ENCODE peak calls at places on chromosome 17, in seven cellular contexts. One of them, this sample, is unnamed.

GRCh38 chr17:8290043-8290442 is 1.6 kb downstream of the RANGRF start:
- DNase-seq in ascending aorta: no peak
- DNase-seq in mucosa of descending colon: no peak
- DNase-seq in IMR-90: peak; percentile 34
- DNase-seq in upper lobe of right lung: no peak
- DNase-seq in tibial nerve: no peak
- DNase-seq in transverse colon: no peak
- DNase-seq in this sample: no peak

GRCh38 chr17:73189417-73190099 is 3.3 kb upstream of the COG1 start:
- DNase-seq in upper lobe of right lung: no peak
- DNase-seq in transverse colon: no peak
- DNase-seq in IMR-90: peak; percentile 76
- DNase-seq in mucosa of descending colon: no peak
- DNase-seq in tibial nerve: no peak
- DNase-seq in ascending aorta: no peak
- DNase-seq in this sample: no peak

GRCh38 chr17:37683454-37683984 is 40.3 kb upstream of the DDX52 start:
- DNase-seq in ascending aorta: no peak
- DNase-seq in mucosa of descending colon: no peak
- DNase-seq in upper lobe of right lung: no peak
- DNase-seq in IMR-90: no peak
- DNase-seq in tibial nerve: no peak
- DNase-seq in transverse colon: no peak
- DNase-seq in this sample: no peak

GRCh38 chr17:3663102-3664011 is 5.0 kb downstream of the TAX1BP3 start:
- DNase-seq in IMR-90: no peak
- DNase-seq in upper lobe of right lung: no peak
- DNase-seq in transverse colon: no peak
- DNase-seq in mucosa of descending colon: no peak
- DNase-seq in ascending aorta: no peak
- DNase-seq in tibial nerve: no peak
- DNase-seq in this sample: no peak

GRCh38 chr17:35804658-35805192 is 4.6 kb upstream of the TAF15 start:
- DNase-seq in ascending aorta: no peak
- DNase-seq in transverse colon: peak; percentile 50
- DNase-seq in IMR-90: peak; percentile 92
- DNase-seq in upper lobe of right lung: no peak
- DNase-seq in tibial nerve: no peak
- DNase-seq in mucosa of descending colon: no peak
- DNase-seq in this sample: no peak

GRCh38 chr17:34246872-34247271 is 8.2 kb upstream of the CCL2 start:
- DNase-seq in tibial nerve: no peak
- DNase-seq in IMR-90: no peak
- DNase-seq in upper lobe of right lung: no peak
- DNase-seq in mucosa of descending colon: no peak
- DNase-seq in ascending aorta: no peak
- DNase-seq in transverse colon: no peak
- DNase-seq in this sample: no peak

GRCh38 chr17:2487306-2487705 is 24.4 kb downstream of the METTL16 start:
- DNase-seq in tibial nerve: no peak
- DNase-seq in upper lobe of right lung: no peak
- DNase-seq in transverse colon: no peak
- DNase-seq in mucosa of descending colon: no peak
- DNase-seq in IMR-90: no peak
- DNase-seq in ascending aorta: no peak
- DNase-seq in this sample: no peak

GRCh38 chr17:28124962-28125361 is 82.5 kb downstream of the NLK start:
- DNase-seq in ascending aorta: no peak
- DNase-seq in transverse colon: no peak
- DNase-seq in upper lobe of right lung: no peak
- DNase-seq in mucosa of descending colon: no peak
- DNase-seq in IMR-90: no peak
- DNase-seq in tibial nerve: no peak
- DNase-seq in this sample: no peak

GRCh38 chr17:69539781-69540319 is 125.4 kb downstream of the MAP2K6 start:
- DNase-seq in tibial nerve: no peak
- DNase-seq in mucosa of descending colon: no peak
- DNase-seq in ascending aorta: no peak
- DNase-seq in IMR-90: peak; percentile 93
- DNase-seq in transverse colon: no peak
- DNase-seq in upper lobe of right lung: no peak
- DNase-seq in this sample: no peak

GRCh38 chr17:60393840-60394529 is 2.1 kb upstream of the USP32 start:
- DNase-seq in mucosa of descending colon: peak; percentile 30
- DNase-seq in ascending aorta: no peak
- DNase-seq in transverse colon: no peak
- DNase-seq in IMR-90: no peak
- DNase-seq in tibial nerve: no peak
- DNase-seq in upper lobe of right lung: no peak
- DNase-seq in this sample: no peak

GRCh38 chr17:16444258-16444886 is 29.0 kb downstream of the TRPV2 start:
- DNase-seq in upper lobe of right lung: no peak
- DNase-seq in mucosa of descending colon: no peak
- DNase-seq in ascending aorta: no peak
- DNase-seq in IMR-90: no peak
- DNase-seq in tibial nerve: no peak
- DNase-seq in transverse colon: no peak
- DNase-seq in this sample: no peak

GRCh38 chr17:62652251-62653001 is 25.0 kb downstream of the MRC2 start:
- DNase-seq in upper lobe of right lung: peak; percentile 90
- DNase-seq in mucosa of descending colon: peak; percentile 68
- DNase-seq in IMR-90: peak; percentile 75
- DNase-seq in transverse colon: peak; percentile 46
- DNase-seq in ascending aorta: peak; percentile 42
- DNase-seq in tibial nerve: no peak
- DNase-seq in this sample: no peak

GRCh38 chr17:57288753-57289121 is 32.4 kb downstream of the MSI2 start:
- DNase-seq in ascending aorta: no peak
- DNase-seq in IMR-90: no peak
- DNase-seq in transverse colon: no peak
- DNase-seq in mucosa of descending colon: no peak
- DNase-seq in upper lobe of right lung: no peak
- DNase-seq in tibial nerve: no peak
- DNase-seq in this sample: no peak

GRCh38 chr17:51650202-51650601 is 389.9 kb downstream of the UTP18 start:
- DNase-seq in mucosa of descending colon: no peak
- DNase-seq in IMR-90: no peak
- DNase-seq in upper lobe of right lung: no peak
- DNase-seq in ascending aorta: no peak
- DNase-seq in transverse colon: no peak
- DNase-seq in tibial nerve: no peak
- DNase-seq in this sample: no peak

GRCh38 chr17:49183341-49183740 is 27.0 kb downstream of the GNGT2 start:
- DNase-seq in mucosa of descending colon: no peak
- DNase-seq in upper lobe of right lung: no peak
- DNase-seq in ascending aorta: no peak
- DNase-seq in transverse colon: no peak
- DNase-seq in IMR-90: no peak
- DNase-seq in tibial nerve: no peak
- DNase-seq in this sample: no peak
- H3K9me3 ChIP-seq in mucosa of descending colon: peaks cover 12% of the 10 kb centered on the region
- H3K9me3 ChIP-seq in upper lobe of right lung: peaks cover 5% of the 10 kb centered on the region
- H3K9me3 ChIP-seq in ascending aorta: no peaks in the 10 kb centered on the region
- H3K9me3 ChIP-seq in transverse colon: peaks cover 6% of the 10 kb centered on the region
- H3K9me3 ChIP-seq in IMR-90: peaks cover 17% of the 10 kb centered on the region
- H3K9me3 ChIP-seq in tibial nerve: no peaks in the 10 kb centered on the region
- H3K9me3 ChIP-seq in this sample: no peaks in the 10 kb centered on the region

DNA sequence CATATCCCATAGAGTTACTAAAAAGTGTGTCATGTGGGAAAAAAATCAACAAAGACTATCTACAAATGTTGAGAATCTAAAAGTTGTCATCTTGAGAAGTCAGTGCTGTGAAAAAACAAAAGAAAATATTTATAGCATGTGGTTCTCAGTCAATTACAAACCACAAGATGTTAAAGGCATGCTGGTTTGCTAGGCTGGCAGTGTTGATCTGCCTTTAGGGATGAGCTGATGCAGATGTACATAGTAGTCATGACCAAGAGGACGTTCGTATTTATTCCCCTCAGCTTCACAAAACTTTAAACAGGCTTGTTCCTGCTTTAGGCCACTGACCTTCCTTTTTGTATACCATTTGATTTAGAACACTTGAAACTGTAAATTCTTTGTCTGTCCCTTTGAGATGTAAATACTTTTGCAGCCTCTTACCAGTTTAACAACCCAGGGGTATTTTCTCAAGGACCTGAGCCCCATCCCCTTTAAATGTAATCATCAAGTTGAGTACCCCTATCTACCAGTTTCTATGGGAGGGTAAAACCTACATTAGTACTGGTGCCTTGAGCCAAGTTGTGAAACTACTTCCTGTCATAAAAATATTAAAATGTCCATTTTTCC is 446.6 kb downstream of the KCNJ18 start:
- DNase-seq in transverse colon: no peak
- DNase-seq in ascending aorta: no peak
- DNase-seq in tibial nerve: no peak
- DNase-seq in mucosa of descending colon: no peak
- DNase-seq in IMR-90: no peak
- DNase-seq in upper lobe of right lung: no peak
- DNase-seq in this sample: no peak
- H3K9me3 ChIP-seq in transverse colon: peaks cover 3% of the 10 kb centered on the region
- H3K9me3 ChIP-seq in ascending aorta: no peaks in the 10 kb centered on the region
- H3K9me3 ChIP-seq in tibial nerve: no peaks in the 10 kb centered on the region
- H3K9me3 ChIP-seq in mucosa of descending colon: peaks cover 46% of the 10 kb centered on the region
- H3K9me3 ChIP-seq in IMR-90: peaks cover 6% of the 10 kb centered on the region
- H3K9me3 ChIP-seq in upper lobe of right lung: no peaks in the 10 kb centered on the region
- H3K9me3 ChIP-seq in this sample: no peaks in the 10 kb centered on the region

GRCh38 chr17:53765609-53766008 is 57.1 kb upstream of the KIF2B start:
- DNase-seq in mucosa of descending colon: no peak
- DNase-seq in transverse colon: no peak
- DNase-seq in upper lobe of right lung: no peak
- DNase-seq in ascending aorta: no peak
- DNase-seq in IMR-90: no peak
- DNase-seq in tibial nerve: no peak
- DNase-seq in this sample: no peak

DNA sequence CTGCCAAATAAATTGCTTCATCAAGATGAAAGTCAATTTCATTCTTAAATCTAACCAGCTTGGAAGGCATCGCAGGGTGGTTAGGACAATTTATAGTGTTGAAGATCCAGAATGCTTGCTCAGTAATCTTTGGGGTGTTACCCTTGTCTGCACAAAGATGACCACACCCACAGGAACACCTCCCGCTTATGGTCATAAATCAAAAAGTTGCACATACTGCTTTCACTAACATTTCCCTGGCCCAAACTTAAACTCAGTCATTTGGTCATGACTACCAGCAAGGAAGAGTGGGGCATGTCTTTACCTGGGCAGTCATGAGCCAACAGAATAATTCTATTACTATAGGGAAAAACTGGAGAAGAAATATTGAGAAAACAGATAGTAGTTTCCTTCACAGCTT is 57.6 kb upstream of the KIF2B start:
- DNase-seq in mucosa of descending colon: no peak
- DNase-seq in transverse colon: no peak
- DNase-seq in tibial nerve: no peak
- DNase-seq in ascending aorta: no peak
- DNase-seq in IMR-90: no peak
- DNase-seq in upper lobe of right lung: no peak
- DNase-seq in this sample: no peak
- H3K9me3 ChIP-seq in mucosa of descending colon: peaks cover 25% of the 10 kb centered on the region
- H3K9me3 ChIP-seq in transverse colon: peaks cover 5% of the 10 kb centered on the region
- H3K9me3 ChIP-seq in tibial nerve: no peaks in the 10 kb centered on the region
- H3K9me3 ChIP-seq in ascending aorta: no peaks in the 10 kb centered on the region
- H3K9me3 ChIP-seq in IMR-90: peaks cover 3% of the 10 kb centered on the region
- H3K9me3 ChIP-seq in upper lobe of right lung: no peaks in the 10 kb centered on the region
- H3K9me3 ChIP-seq in this sample: no peaks in the 10 kb centered on the region

GRCh38 chr17:27088767-27089078 is 205.2 kb upstream of the WSB1 start:
- DNase-seq in upper lobe of right lung: no peak
- DNase-seq in IMR-90: no peak
- DNase-seq in tibial nerve: no peak
- DNase-seq in mucosa of descending colon: no peak
- DNase-seq in transverse colon: no peak
- DNase-seq in ascending aorta: no peak
- DNase-seq in this sample: no peak
- H3K9me3 ChIP-seq in upper lobe of right lung: no peaks in the 10 kb centered on the region
- H3K9me3 ChIP-seq in IMR-90: peaks cover 6% of the 10 kb centered on the region
- H3K9me3 ChIP-seq in tibial nerve: no peaks in the 10 kb centered on the region
- H3K9me3 ChIP-seq in mucosa of descending colon: peaks cover under 1% of the 10 kb centered on the region
- H3K9me3 ChIP-seq in transverse colon: no peaks in the 10 kb centered on the region
- H3K9me3 ChIP-seq in ascending aorta: no peaks in the 10 kb centered on the region
- H3K9me3 ChIP-seq in this sample: no peaks in the 10 kb centered on the region